ENCODE peak calls at places on chromosomes 6 and 20, in seven cellular contexts. One of them, this sample, is unnamed.

GRCh38 chr20:51579137-51579536 is 36.6 kb upstream of the NFATC2 start:
- DNase-seq in GM12878: no peak
- DNase-seq in fibroblast of lung: no peak
- DNase-seq in right lobe of liver: no peak
- DNase-seq in psoas muscle: no peak
- DNase-seq in pancreas: no peak
- DNase-seq in fibroblast of pulmonary artery: no peak
- DNase-seq in this sample: no peak

GRCh38 chr6:57173886-57174510 is 1.9 kb downstream of the BAG2 start:
- DNase-seq in GM12878: no peak
- DNase-seq in fibroblast of lung: peak; percentile 86
- DNase-seq in right lobe of liver: no peak
- DNase-seq in psoas muscle: no peak
- DNase-seq in pancreas: no peak
- DNase-seq in fibroblast of pulmonary artery: peak; percentile 80
- DNase-seq in this sample: peak; percentile 67

GRCh38 chr20:549720-550496 is 6.3 kb upstream of the CSNK2A1 start:
- DNase-seq in GM12878: no peak
- DNase-seq in fibroblast of lung: no peak
- DNase-seq in right lobe of liver: no peak
- DNase-seq in psoas muscle: no peak
- DNase-seq in pancreas: no peak
- DNase-seq in fibroblast of pulmonary artery: no peak
- DNase-seq in this sample: no peak

GRCh38 chr6:22424196-22424595 is 127.4 kb upstream of the PRL start:
- DNase-seq in GM12878: no peak
- DNase-seq in fibroblast of lung: no peak
- DNase-seq in right lobe of liver: no peak
- DNase-seq in psoas muscle: no peak
- DNase-seq in pancreas: no peak
- DNase-seq in fibroblast of pulmonary artery: no peak
- DNase-seq in this sample: no peak

GRCh38 chr6:73076211-73076610 is 149.1 kb downstream of the KHDC1L start:
- DNase-seq in GM12878: no peak
- DNase-seq in fibroblast of lung: no peak
- DNase-seq in right lobe of liver: no peak
- DNase-seq in psoas muscle: no peak
- DNase-seq in pancreas: no peak
- DNase-seq in fibroblast of pulmonary artery: no peak
- DNase-seq in this sample: no peak

GRCh38 chr20:45085289-45085688 is 15.6 kb downstream of the KCNS1 start:
- DNase-seq in GM12878: no peak
- DNase-seq in fibroblast of lung: no peak
- DNase-seq in right lobe of liver: no peak
- DNase-seq in psoas muscle: no peak
- DNase-seq in pancreas: no peak
- DNase-seq in fibroblast of pulmonary artery: no peak
- DNase-seq in this sample: no peak

GRCh38 chr20:15098351-15098750 is 760.9 kb upstream of the FLRT3 start:
- DNase-seq in GM12878: no peak
- DNase-seq in fibroblast of lung: no peak
- DNase-seq in right lobe of liver: no peak
- DNase-seq in psoas muscle: no peak
- DNase-seq in pancreas: no peak
- DNase-seq in fibroblast of pulmonary artery: no peak
- DNase-seq in this sample: no peak

GRCh38 chr6:133343220-133343619 is 102.1 kb downstream of the EYA4 start:
- DNase-seq in GM12878: no peak
- DNase-seq in fibroblast of lung: no peak
- DNase-seq in right lobe of liver: no peak
- DNase-seq in psoas muscle: no peak
- DNase-seq in pancreas: no peak
- DNase-seq in fibroblast of pulmonary artery: no peak
- DNase-seq in this sample: no peak

GRCh38 chr6:39189915-39190544 is 39.2 kb downstream of the KCNK5 start:
- DNase-seq in GM12878: no peak
- DNase-seq in fibroblast of lung: peak; percentile 9
- DNase-seq in right lobe of liver: peak; percentile 54
- DNase-seq in psoas muscle: peak; percentile 33
- DNase-seq in pancreas: peak; percentile 58
- DNase-seq in fibroblast of pulmonary artery: no peak
- DNase-seq in this sample: no peak

GRCh38 chr6:109628158-109629000 is 62.6 kb downstream of the AK9 start:
- DNase-seq in GM12878: no peak
- DNase-seq in fibroblast of lung: no peak
- DNase-seq in right lobe of liver: no peak
- DNase-seq in psoas muscle: no peak
- DNase-seq in pancreas: no peak
- DNase-seq in fibroblast of pulmonary artery: no peak
- DNase-seq in this sample: no peak

GRCh38 chr20:8862092-8862491 is 206.8 kb upstream of the PLCB4 start:
- DNase-seq in GM12878: no peak
- DNase-seq in fibroblast of lung: no peak
- DNase-seq in right lobe of liver: no peak
- DNase-seq in psoas muscle: no peak
- DNase-seq in pancreas: no peak
- DNase-seq in fibroblast of pulmonary artery: no peak
- DNase-seq in this sample: no peak

GRCh38 chr6:32239462-32239861 is 15.6 kb upstream of the NOTCH4 start:
- DNase-seq in GM12878: no peak
- DNase-seq in fibroblast of lung: no peak
- DNase-seq in right lobe of liver: no peak
- DNase-seq in psoas muscle: no peak
- DNase-seq in pancreas: no peak
- DNase-seq in fibroblast of pulmonary artery: no peak
- DNase-seq in this sample: no peak

GRCh38 chr20:45049904-45050471 is 50.9 kb downstream of the KCNS1 start:
- DNase-seq in GM12878: no peak
- DNase-seq in fibroblast of lung: no peak
- DNase-seq in right lobe of liver: no peak
- DNase-seq in psoas muscle: no peak
- DNase-seq in pancreas: no peak
- DNase-seq in fibroblast of pulmonary artery: no peak
- DNase-seq in this sample: no peak

GRCh38 chr20:48722737-48723191 is 105.0 kb downstream of the PREX1 start:
- DNase-seq in GM12878: no peak
- DNase-seq in fibroblast of lung: peak; percentile 39
- DNase-seq in right lobe of liver: peak; percentile 52
- DNase-seq in psoas muscle: no peak
- DNase-seq in pancreas: no peak
- DNase-seq in fibroblast of pulmonary artery: peak; percentile 62
- DNase-seq in this sample: no peak

GRCh38 chr20:51902933-51903332 is 100.6 kb upstream of the SALL4 start:
- DNase-seq in GM12878: no peak
- DNase-seq in fibroblast of lung: no peak
- DNase-seq in right lobe of liver: no peak
- DNase-seq in psoas muscle: no peak
- DNase-seq in pancreas: no peak
- DNase-seq in fibroblast of pulmonary artery: no peak
- DNase-seq in this sample: no peak

GRCh38 chr20:43824699-43825402 is 89.8 kb upstream of the TOX2 start:
- DNase-seq in GM12878: peak; percentile 51
- DNase-seq in fibroblast of lung: peak; percentile 64
- DNase-seq in right lobe of liver: no peak
- DNase-seq in psoas muscle: no peak
- DNase-seq in pancreas: no peak
- DNase-seq in fibroblast of pulmonary artery: peak; percentile 64
- DNase-seq in this sample: no peak

GRCh38 chr6:160795716-160796115 is 93.7 kb downstream of the PLG start:
- DNase-seq in GM12878: no peak
- DNase-seq in fibroblast of lung: no peak
- DNase-seq in right lobe of liver: no peak
- DNase-seq in psoas muscle: no peak
- DNase-seq in pancreas: no peak
- DNase-seq in fibroblast of pulmonary artery: no peak
- DNase-seq in this sample: no peak

GRCh38 chr6:6008114-6008647 is 1.5 kb upstream of the NRN1 start:
- DNase-seq in GM12878: no peak
- DNase-seq in fibroblast of lung: no peak
- DNase-seq in right lobe of liver: no peak
- DNase-seq in psoas muscle: no peak
- DNase-seq in pancreas: no peak
- DNase-seq in fibroblast of pulmonary artery: no peak
- DNase-seq in this sample: no peak

GRCh38 chr6:145668844-145669243 is 66.5 kb downstream of the EPM2A start:
- DNase-seq in GM12878: no peak
- DNase-seq in fibroblast of lung: no peak
- DNase-seq in right lobe of liver: no peak
- DNase-seq in psoas muscle: no peak
- DNase-seq in pancreas: no peak
- DNase-seq in fibroblast of pulmonary artery: no peak
- DNase-seq in this sample: no peak

DNA sequence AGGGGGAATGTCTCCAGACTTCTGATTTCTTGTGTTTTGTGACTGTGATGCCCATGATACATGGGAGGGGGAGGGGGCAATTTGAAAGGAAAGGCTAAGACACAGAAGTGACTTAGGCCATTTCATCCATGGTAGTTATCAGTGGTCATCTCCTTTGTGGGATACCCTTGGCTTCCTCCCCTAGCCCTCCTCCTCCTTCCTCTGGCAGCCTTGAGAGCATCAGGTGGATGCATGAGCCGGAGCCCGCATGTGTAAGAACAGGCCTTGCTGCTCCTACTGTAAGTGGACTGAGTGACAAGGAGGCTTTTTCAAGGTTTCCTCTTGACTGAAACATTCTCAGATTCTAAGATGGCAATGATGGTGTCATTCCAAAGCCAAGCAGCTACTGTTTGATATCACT is 872 bp downstream of the CD83 start:
- DNase-seq in GM12878: no peak
- DNase-seq in fibroblast of lung: no peak
- DNase-seq in right lobe of liver: no peak
- DNase-seq in psoas muscle: no peak
- DNase-seq in pancreas: no peak
- DNase-seq in fibroblast of pulmonary artery: no peak
- DNase-seq in this sample: no peak
- H3K4me3 ChIP-seq in GM12878: peak overlapping the region; percentile 93
- H3K4me3 ChIP-seq in fibroblast of lung: no peak overlapping the region
- H3K4me3 ChIP-seq in right lobe of liver: peak overlapping the region; percentile 50
- H3K4me3 ChIP-seq in psoas muscle: peak overlapping the region; percentile 80
- H3K4me3 ChIP-seq in pancreas: peak overlapping the region; percentile 64
- H3K4me3 ChIP-seq in fibroblast of pulmonary artery: no peak overlapping the region
- H3K4me3 ChIP-seq in this sample: peak overlapping the region; percentile 57

DNA sequence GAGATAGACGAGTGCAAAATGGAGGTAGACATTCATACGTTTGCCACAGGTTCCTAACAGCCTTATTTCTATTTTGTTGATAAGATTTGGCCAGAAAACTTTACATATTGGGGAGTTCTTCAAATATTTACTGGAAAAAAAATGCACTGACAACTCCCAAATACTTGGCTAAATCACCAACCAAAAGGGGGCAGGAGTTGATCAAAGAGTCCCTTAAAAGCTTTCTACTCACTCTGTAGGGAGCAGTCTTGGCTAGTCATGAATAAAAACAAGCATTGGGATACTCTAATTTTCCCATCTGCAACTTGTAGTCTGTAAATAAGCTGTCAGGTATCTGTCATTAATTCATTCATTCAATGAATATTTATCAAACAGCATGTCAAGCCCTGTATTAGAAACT is 18.4 kb downstream of the TENT5A start:
- DNase-seq in GM12878: no peak
- DNase-seq in fibroblast of lung: peak; percentile 32
- DNase-seq in right lobe of liver: no peak
- DNase-seq in psoas muscle: no peak
- DNase-seq in pancreas: no peak
- DNase-seq in fibroblast of pulmonary artery: peak; percentile 16
- DNase-seq in this sample: no peak
- TF ChIP-seq CTCF in GM12878: no peak
- TF ChIP-seq CTCF in fibroblast of lung: no peak
- TF ChIP-seq CTCF in right lobe of liver: peak; percentile 23
- TF ChIP-seq CTCF in psoas muscle: no peak
- TF ChIP-seq CTCF in pancreas: no peak
- TF ChIP-seq CTCF in fibroblast of pulmonary artery: no peak
- TF ChIP-seq CTCF in this sample: no peak

GRCh38 chr6:107657373-107657754 is 166.7 kb downstream of the SCML4 start:
- DNase-seq in GM12878: no peak
- DNase-seq in fibroblast of lung: no peak
- DNase-seq in right lobe of liver: no peak
- DNase-seq in psoas muscle: no peak
- DNase-seq in pancreas: no peak
- DNase-seq in fibroblast of pulmonary artery: no peak
- DNase-seq in this sample: no peak
- H3K4me3 ChIP-seq in GM12878: peak overlapping the region; percentile 34
- H3K4me3 ChIP-seq in fibroblast of lung: peak overlapping the region; percentile 5
- H3K4me3 ChIP-seq in right lobe of liver: no peak overlapping the region
- H3K4me3 ChIP-seq in psoas muscle: peak overlapping the region; percentile 24
- H3K4me3 ChIP-seq in pancreas: no peak overlapping the region
- H3K4me3 ChIP-seq in fibroblast of pulmonary artery: no peak overlapping the region
- H3K4me3 ChIP-seq in this sample: no peak overlapping the region

DNA sequence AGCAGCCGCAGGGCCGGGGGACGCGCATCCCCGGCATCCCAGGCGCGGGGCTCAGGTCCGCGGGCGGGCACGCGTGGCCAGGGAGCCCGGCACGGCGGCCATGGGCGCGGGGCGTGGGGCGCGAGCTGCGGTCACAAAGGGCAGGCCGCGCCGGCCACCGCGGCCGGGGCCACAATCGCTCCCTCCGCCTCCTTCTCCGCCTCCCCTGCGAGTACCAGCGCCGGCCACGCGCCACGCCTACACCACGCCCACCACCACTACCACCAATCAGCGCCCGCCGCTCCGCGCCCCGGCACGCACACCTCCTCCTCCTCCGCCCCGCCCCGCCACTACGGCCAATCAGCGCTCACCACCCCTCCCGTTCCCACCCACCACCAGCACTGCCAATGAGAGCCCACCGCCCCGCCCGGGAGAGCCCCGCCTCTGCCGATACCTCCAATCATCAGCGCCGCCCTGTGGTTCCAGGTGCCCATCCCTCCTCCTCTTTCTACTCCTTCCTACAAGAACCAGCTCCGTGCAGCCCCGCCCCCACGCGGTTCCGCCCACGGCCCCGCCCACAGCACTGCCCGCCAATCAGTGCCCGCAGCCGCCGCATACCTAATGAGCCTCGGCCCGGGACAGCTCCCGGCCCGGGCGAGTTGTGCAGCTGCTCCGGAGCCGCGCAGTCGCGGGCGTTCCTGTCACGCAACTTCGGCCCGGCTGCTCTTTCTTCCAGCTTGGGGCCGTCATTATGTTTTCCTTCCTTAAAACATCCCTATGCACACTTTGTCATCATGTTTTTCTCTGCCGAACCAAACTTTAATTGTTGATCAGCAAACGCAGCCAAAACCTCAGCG is at the start of gene RPS6KA2:
- DNase-seq in GM12878: peak; percentile 93
- DNase-seq in fibroblast of lung: peak; percentile 99
- DNase-seq in right lobe of liver: peak; percentile 100
- DNase-seq in psoas muscle: peak; percentile 100
- DNase-seq in pancreas: peak; percentile 100
- DNase-seq in fibroblast of pulmonary artery: peak; percentile 100
- DNase-seq in this sample: peak; percentile 96
- TF ChIP-seq CTCF in GM12878: no peak
- TF ChIP-seq CTCF in fibroblast of lung: no peak
- TF ChIP-seq CTCF in right lobe of liver: peak; percentile 37
- TF ChIP-seq CTCF in psoas muscle: no peak
- TF ChIP-seq CTCF in pancreas: no peak
- TF ChIP-seq CTCF in fibroblast of pulmonary artery: no peak
- TF ChIP-seq CTCF in this sample: no peak